ENCODE peak calls at places on chromosomes 11 and 22, in six cellular contexts. B, C, M, T, S and Q are unnamed samples. For H3K4me1, the result is how much of the 10 kb centered on the place peaks cover.

GRCh38 chr22:20057596-20058268 is 22.3 kb upstream of the DGCR8 start:
- DNase-seq in B (no peak), C (no peak), M (no peak), T (no peak), S (no peak), Q (no peak)

GRCh38 chr11:1931791-1932480 is 12.4 kb downstream of the TNNT3 start:
- DNase-seq in B (no peak), C (no peak), M (no peak), T (no peak), S (no peak), Q (peak)

GRCh38 chr11:23509023-23509422 is 648.7 kb upstream of the CCDC179 start:
- DNase-seq in B (peak), C (no peak), M (no peak), T (peak), S (no peak), Q (no peak)

GRCh38 chr22:40542821-40543540 is 93.5 kb downstream of the MRTFA start:
- DNase-seq in B (peak), C (no peak), M (no peak), T (peak), S (no peak), Q (no peak)

GRCh38 chr11:19683141-19683805 is 29.4 kb upstream of the NAV2 start:
- DNase-seq in B (no peak), C (no peak), M (no peak), T (peak), S (peak), Q (peak)

GRCh38 chr22:44828193-44828592 is 75.8 kb downstream of the ARHGAP8 start:
- DNase-seq in B (peak), C (no peak), M (no peak), T (no peak), S (no peak), Q (no peak)

GRCh38 chr11:83054904-83055380 is 16.8 kb downstream of the RAB30 start:
- DNase-seq in B (no peak), C (no peak), M (no peak), T (no peak), S (no peak), Q (no peak)

GRCh38 chr11:60905551-60906113 is 753 bp downstream of the PRPF19 start:
- DNase-seq in B (peak), C (no peak), M (no peak), T (peak), S (no peak), Q (no peak)

GRCh38 chr11:29022676-29023075 is 914.5 kb downstream of the METTL15 start:
- DNase-seq in B (no peak), C (no peak), M (no peak), T (no peak), S (no peak), Q (no peak)

GRCh38 chr11:15969701-15970329 is 386.5 kb downstream of the SOX6 start:
- DNase-seq in B (peak), C (no peak), M (no peak), T (peak), S (no peak), Q (no peak)

GRCh38 chr11:24965780-24966179 is 468.9 kb downstream of the LUZP2 start:
- DNase-seq in B (no peak), C (no peak), M (no peak), T (peak), S (no peak), Q (no peak)

GRCh38 chr11:109000531-109000930 is 335.7 kb downstream of the DDX10 start:
- DNase-seq in B (no peak), C (no peak), M (no peak), T (no peak), S (no peak), Q (no peak)
- H3K4me3 ChIP-seq in B (no peak), C (no peak), M (no peak), T (no peak), S (no peak), Q (no peak)

DNA sequence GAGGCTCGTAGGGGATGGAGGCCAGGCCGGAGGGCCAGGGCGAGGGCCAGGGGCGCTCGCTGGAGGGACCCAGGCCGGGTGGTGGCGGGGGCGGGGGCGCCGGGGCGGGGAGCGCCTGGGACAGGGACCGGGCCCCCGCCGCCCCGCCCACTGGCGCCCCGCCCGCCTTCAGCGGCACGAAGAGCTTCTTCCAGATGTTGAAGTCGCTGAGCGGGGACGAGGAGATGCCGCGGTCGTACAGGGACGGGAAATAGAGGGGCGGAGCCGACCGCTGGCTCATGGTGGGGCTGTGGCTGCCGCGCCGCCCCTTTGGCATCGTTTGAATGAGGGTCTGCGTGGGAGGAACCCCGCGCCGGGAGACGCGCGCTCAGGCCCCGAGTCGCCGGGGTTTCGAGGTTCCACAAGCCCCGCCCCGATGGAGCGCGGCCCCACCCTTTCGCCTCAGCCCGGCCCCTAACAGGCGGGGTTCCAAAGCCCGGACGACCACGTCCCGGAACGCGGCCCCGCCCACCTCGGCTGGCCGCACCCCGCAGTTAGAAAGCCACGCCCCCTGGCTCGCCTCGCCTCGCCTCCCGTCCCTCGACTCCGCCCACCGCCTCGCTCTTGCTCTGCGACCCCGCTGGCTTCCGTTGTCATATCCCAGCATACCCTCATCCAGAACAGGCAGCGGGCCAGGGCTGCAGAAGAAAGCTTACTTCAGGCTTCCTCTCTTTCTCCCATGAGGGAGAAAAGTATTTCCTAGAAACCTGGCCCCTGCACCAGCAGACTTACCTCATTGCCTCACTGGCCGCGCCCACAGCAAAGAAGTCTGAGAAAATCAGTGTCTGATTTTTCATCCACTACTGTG is at the start of gene C11orf91:
- DNase-seq in B (peak), C (peak), M (peak), T (peak), S (peak), Q (peak)
- H3K4me1 ChIP-seq in B (under half), C (under half), M (under half), T (under half), S (under half), Q (half or more)

DNA sequence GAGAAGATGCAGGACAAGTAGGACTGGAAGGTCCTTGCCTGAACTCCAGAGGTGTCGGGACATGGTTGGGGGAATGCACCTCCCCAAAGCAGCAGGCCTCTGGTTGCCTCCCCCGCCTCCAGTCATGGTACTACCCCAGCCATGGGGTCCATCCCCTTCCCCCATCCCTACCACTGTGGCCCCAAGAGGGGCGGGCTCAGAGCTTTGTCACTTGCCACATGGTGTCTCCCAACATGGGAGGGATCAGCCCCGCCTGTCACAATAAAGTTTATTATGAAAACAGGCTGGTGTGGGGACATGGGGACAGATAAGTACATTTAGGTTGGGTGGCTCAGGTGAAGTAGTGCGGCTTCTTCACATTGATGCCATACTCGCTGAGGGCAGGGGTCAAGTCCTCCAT is 1.4 kb downstream of the TAF10 start:
- DNase-seq in B (no peak), C (no peak), M (no peak), T (no peak), S (no peak), Q (no peak)
- H3K4me3 ChIP-seq in B (no peak), C (peak), M (peak), T (peak), S (peak), Q (peak)

DNA sequence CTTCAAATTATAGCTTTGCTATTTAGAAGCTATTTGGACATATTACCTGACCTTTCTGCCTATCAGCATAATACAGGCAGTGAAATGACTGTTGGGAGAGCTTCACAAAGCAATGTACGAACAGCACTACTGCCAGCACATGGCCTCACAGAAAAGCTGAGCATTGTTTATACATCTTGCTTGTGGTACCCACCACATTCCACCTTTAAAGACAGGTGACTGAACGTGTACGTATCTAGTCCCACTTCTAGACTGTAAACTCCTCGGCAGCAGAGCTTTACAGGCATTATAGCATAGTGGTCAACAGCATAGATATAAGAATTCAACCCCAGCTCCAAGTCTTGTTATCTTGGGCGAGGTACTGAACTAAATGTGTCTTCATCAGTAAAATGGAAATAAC is 1.6 kb downstream of the JOSD1 start:
- DNase-seq in B (no peak), C (no peak), M (no peak), T (no peak), S (no peak), Q (no peak)
- H3K4me1 ChIP-seq in B (under half), C (under half), M (under half), T (under half), S (under half), Q (under half)

DNA sequence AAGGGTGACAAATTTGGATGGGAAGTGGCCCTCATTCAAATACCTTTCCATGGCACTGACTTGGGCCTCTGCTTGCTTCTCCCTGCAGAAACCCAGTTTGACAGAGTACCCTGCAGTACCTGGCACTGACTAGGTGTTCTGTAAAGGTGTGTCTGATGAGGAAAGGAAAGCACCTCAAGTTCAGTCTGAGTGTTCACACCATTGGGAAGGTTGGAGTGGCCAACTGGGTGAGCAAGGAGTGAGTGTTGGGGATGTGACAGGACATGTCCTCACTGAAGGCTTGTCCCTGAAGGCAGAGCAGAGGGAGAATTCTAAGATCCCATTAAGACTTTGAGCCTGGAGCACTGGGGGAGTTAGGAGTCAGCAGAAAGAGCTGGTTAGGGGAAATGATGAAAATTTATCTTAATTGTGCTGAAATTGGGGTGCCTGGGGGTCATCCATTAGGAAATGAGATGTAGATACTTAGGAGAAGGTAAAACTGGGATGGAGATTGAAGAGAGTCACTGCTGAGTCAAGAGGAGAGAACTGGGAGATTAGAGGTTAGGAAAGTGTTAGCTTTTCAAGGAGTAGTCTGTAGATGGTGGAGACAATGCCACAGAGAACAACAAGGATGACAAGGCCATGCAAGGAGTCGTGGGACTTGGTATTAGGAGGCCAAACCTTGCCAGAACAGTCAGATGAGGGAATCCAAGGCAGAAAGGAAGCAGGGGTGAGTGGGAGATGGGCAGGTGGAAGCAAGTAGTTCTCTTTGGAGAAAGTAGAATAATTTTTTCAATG is 6.1 kb downstream of the SREBF2 start:
- DNase-seq in B (no peak), C (no peak), M (no peak), T (no peak), S (no peak), Q (no peak)
- H3K4me3 ChIP-seq in B (no peak), C (no peak), M (no peak), T (no peak), S (no peak), Q (no peak)

DNA sequence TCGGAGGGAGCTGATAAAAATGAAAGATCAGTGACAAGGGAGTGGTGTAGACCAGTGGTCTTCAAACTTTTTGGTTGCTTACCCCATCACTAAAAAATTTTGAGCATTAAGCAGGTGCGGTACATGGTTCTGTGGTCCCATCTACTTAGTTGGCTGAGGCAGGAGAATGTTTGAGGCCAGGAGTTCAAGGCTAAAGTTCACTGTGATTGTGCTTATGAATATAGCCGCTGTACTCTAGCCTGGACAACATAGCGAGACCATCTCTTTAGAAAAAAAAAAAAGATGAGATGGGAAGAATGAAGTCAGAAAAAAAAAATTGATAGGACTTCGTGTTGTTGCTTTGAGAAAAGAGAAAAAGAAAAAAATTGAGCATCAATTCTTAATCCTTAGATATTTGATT is 7.8 kb downstream of the MTMR3 start:
- DNase-seq in B (no peak), C (no peak), M (no peak), T (no peak), S (no peak), Q (no peak)
- H3K4me1 ChIP-seq in B (under half), C (under half), M (under half), T (under half), S (under half), Q (half or more)

GRCh38 chr11:46277313-46277622 is 194 bp upstream of the CREB3L1 start:
- DNase-seq in B (peak), C (no peak), M (peak), T (peak), S (peak), Q (no peak)
- H3K4me3 ChIP-seq in B (peak), C (peak), M (peak), T (peak), S (peak), Q (peak)